ENCODE peak calls at places on chromosomes 2 and 18, in five cellular contexts. M is stimulated activated CD8-positive, alpha-beta memory T cell treated with anti-CD3 and anti-CD28 coated beads, Interleukin-7, amount 100 ng/mL, for 4 hours; N is CD4-positive, alpha-beta memory T cell; X is immature natural killer cell; Y is T-helper 2 cell. E is an unnamed sample.

GRCh38 chr2:119541476-119541875 is 2.8 kb upstream of the CFAP221 start:
- DNase-seq in M (no peak), N (no peak), X (no peak), Y (no peak), E (no peak)

GRCh38 chr2:120348134-120349103 is 2.5 kb downstream of the INHBB start:
- DNase-seq in M (no peak), N (no peak), X (no peak), Y (no peak), E (no peak)

GRCh38 chr2:112692496-112692911 is 28.3 kb upstream of the NT5DC4 start:
- DNase-seq in M (peak; percentile 25), N (peak; percentile 53), X (peak; percentile 45), Y (no peak), E (peak; percentile 99)

GRCh38 chr18:76223403-76223802 is 271.6 kb downstream of the ZNF516 start:
- DNase-seq in M (no peak), N (no peak), X (no peak), Y (no peak), E (no peak)

GRCh38 chr2:47221039-47221438 is 65.9 kb upstream of the STPG4 start:
- DNase-seq in M (no peak), N (no peak), X (no peak), Y (no peak), E (peak; percentile 91)

GRCh38 chr18:67310826-67311225 is 205.7 kb downstream of the DSEL start:
- DNase-seq in M (no peak), N (no peak), X (no peak), Y (no peak), E (peak; percentile 58)

GRCh38 chr2:105595536-105595935 is 149.2 kb upstream of the NCK2 start:
- DNase-seq in M (no peak), N (no peak), X (no peak), Y (no peak), E (peak; percentile 89)

GRCh38 chr2:112710956-112711355 is 9.9 kb upstream of the NT5DC4 start:
- DNase-seq in M (no peak), N (no peak), X (no peak), Y (no peak), E (no peak)

GRCh38 chr2:150485114-150485870 is 2.2 kb downstream of the RND3 start:
- DNase-seq in M (no peak), N (no peak), X (no peak), Y (no peak), E (peak; percentile 72)

GRCh38 chr18:13606589-13607254 is 119.6 kb downstream of the FAM210A start:
- DNase-seq in M (no peak), N (no peak), X (no peak), Y (no peak), E (no peak)

E was measured in HT1080.